ENCODE peak calls at places on chromosome 18, in five cellular contexts. One of them, this sample, is unnamed.

GRCh38 chr18:2547477-2548087 is 23.7 kb downstream of the METTL4 start:
- DNase-seq in HS-5: no peak
- DNase-seq in memory B cell: no peak
- DNase-seq in left lung: no peak
- DNase-seq in T-helper 1 cell: no peak
- DNase-seq in this sample: no peak

GRCh38 chr18:78621141-78621540 is 358.5 kb upstream of the SALL3 start:
- DNase-seq in left lung: no peak
- DNase-seq in HS-5: no peak
- DNase-seq in memory B cell: no peak
- DNase-seq in T-helper 1 cell: no peak
- DNase-seq in this sample: no peak

GRCh38 chr18:35778850-35779634 is 193.4 kb upstream of the RMP24 start:
- DNase-seq in memory B cell: no peak
- DNase-seq in T-helper 1 cell: no peak
- DNase-seq in left lung: no peak
- DNase-seq in HS-5: no peak
- DNase-seq in this sample: no peak

GRCh38 chr18:75124967-75125358 is 84.0 kb downstream of the PTGR3 start:
- DNase-seq in HS-5: no peak
- DNase-seq in T-helper 1 cell: no peak
- DNase-seq in left lung: no peak
- DNase-seq in memory B cell: no peak
- DNase-seq in this sample: no peak

GRCh38 chr18:79679552-79680099 is at the start of gene CTDP1:
- DNase-seq in left lung: peak; percentile 91
- DNase-seq in T-helper 1 cell: peak; percentile 79
- DNase-seq in memory B cell: no peak
- DNase-seq in HS-5: no peak
- DNase-seq in this sample: peak; percentile 93

GRCh38 chr18:79798999-79799370 is 1.2 kb downstream of the KCNG2 start:
- DNase-seq in HS-5: no peak
- DNase-seq in left lung: peak; percentile 23
- DNase-seq in T-helper 1 cell: no peak
- DNase-seq in memory B cell: no peak
- DNase-seq in this sample: no peak

GRCh38 chr18:3124822-3125221 is 94.9 kb downstream of the MYOM1 start:
- DNase-seq in T-helper 1 cell: no peak
- DNase-seq in left lung: no peak
- DNase-seq in memory B cell: no peak
- DNase-seq in HS-5: no peak
- DNase-seq in this sample: no peak

GRCh38 chr18:8659609-8660242 is 45.6 kb upstream of the MTCL1 start:
- DNase-seq in left lung: no peak
- DNase-seq in HS-5: no peak
- DNase-seq in T-helper 1 cell: no peak
- DNase-seq in memory B cell: no peak
- DNase-seq in this sample: no peak

GRCh38 chr18:68724021-68724420 is 9.1 kb upstream of the TMX3 start:
- DNase-seq in left lung: no peak
- DNase-seq in T-helper 1 cell: no peak
- DNase-seq in HS-5: no peak
- DNase-seq in memory B cell: no peak
- DNase-seq in this sample: no peak

GRCh38 chr18:59516356-59517155 is 157.5 kb upstream of the LMAN1 start:
- DNase-seq in left lung: peak; percentile 53
- DNase-seq in memory B cell: no peak
- DNase-seq in HS-5: peak; percentile 57
- DNase-seq in T-helper 1 cell: no peak
- DNase-seq in this sample: peak; percentile 72

GRCh38 chr18:8253943-8254342 is 355.3 kb upstream of the RAB12 start:
- DNase-seq in memory B cell: no peak
- DNase-seq in T-helper 1 cell: no peak
- DNase-seq in left lung: no peak
- DNase-seq in HS-5: no peak
- DNase-seq in this sample: no peak

GRCh38 chr18:59376351-59376935 is 17.4 kb upstream of the LMAN1 start:
- DNase-seq in memory B cell: no peak
- DNase-seq in HS-5: no peak
- DNase-seq in T-helper 1 cell: no peak
- DNase-seq in left lung: no peak
- DNase-seq in this sample: no peak

GRCh38 chr18:37717656-37718055 is 152.1 kb upstream of the CELF4 start:
- DNase-seq in memory B cell: no peak
- DNase-seq in left lung: no peak
- DNase-seq in HS-5: no peak
- DNase-seq in T-helper 1 cell: no peak
- DNase-seq in this sample: no peak

GRCh38 chr18:64094210-64094609 is 54.7 kb downstream of the LINC00305 start:
- DNase-seq in T-helper 1 cell: no peak
- DNase-seq in memory B cell: no peak
- DNase-seq in left lung: no peak
- DNase-seq in HS-5: no peak
- DNase-seq in this sample: no peak